ENCODE peak calls at places on chromosomes 2 and 18, in eight cellular contexts. E is iris pigment epithelial cell, N is MV-4-11, B is HL-60, L is RPMI7951, T is A172, D is NCI-H2171, X is hypothalamus. R is an unnamed sample.

GRCh38 chr2:25132693-25133092 is 35.7 kb downstream of the POMC start:
- DNase-seq in E (no peak), N (no peak), B (no peak), L (no peak), T (no peak), D (no peak), X (no peak), R (no peak)

GRCh38 chr2:97911922-97912575 is 83.7 kb downstream of the TMEM131 start:
- DNase-seq in E (peak), N (no peak), B (no peak), L (no peak), T (no peak), D (no peak), X (no peak), R (peak)

GRCh38 chr2:130869441-130870160 is 32.9 kb downstream of the ARHGEF4 start:
- DNase-seq in E (no peak), N (no peak), B (no peak), L (peak), T (no peak), D (no peak), X (peak), R (no peak)

GRCh38 chr2:212908031-212908430 is 243.4 kb downstream of the IKZF2 start:
- DNase-seq in E (no peak), N (no peak), B (no peak), L (no peak), T (no peak), D (no peak), X (no peak), R (no peak)

GRCh38 chr2:239800785-239801184 is 224.4 kb downstream of the NDUFA10 start:
- DNase-seq in E (no peak), N (no peak), B (no peak), L (no peak), T (no peak), D (no peak), X (no peak), R (no peak)

GRCh38 chr2:210195066-210195852 is 24.1 kb upstream of the KANSL1L start:
- DNase-seq in E (peak), N (peak), B (no peak), L (peak), T (peak), D (peak), X (no peak), R (peak)

GRCh38 chr2:2714413-2714812 is 383.3 kb upstream of the MYT1L start:
- DNase-seq in E (no peak), N (peak), B (no peak), L (peak), T (no peak), D (no peak), X (no peak), R (no peak)

GRCh38 chr2:237626813-237627451 is 455 bp upstream of the LRRFIP1 start:
- DNase-seq in E (no peak), N (no peak), B (no peak), L (no peak), T (no peak), D (no peak), X (no peak), R (no peak)

GRCh38 chr2:69755862-69756467 is 14.0 kb downstream of the ANXA4 start:
- DNase-seq in E (peak), N (peak), B (no peak), L (peak), T (peak), D (no peak), X (no peak), R (peak)

GRCh38 chr2:108998911-108999310 is 9.9 kb upstream of the EDAR start:
- DNase-seq in E (peak), N (no peak), B (no peak), L (no peak), T (no peak), D (no peak), X (no peak), R (no peak)

GRCh38 chr2:181324912-181325311 is 132.3 kb upstream of the ITGA4 start:
- DNase-seq in E (no peak), N (no peak), B (no peak), L (no peak), T (no peak), D (no peak), X (no peak), R (no peak)

GRCh38 chr18:70329076-70329475 is 40.2 kb downstream of the SOCS6 start:
- DNase-seq in E (no peak), N (peak), B (no peak), L (no peak), T (no peak), D (no peak), X (no peak), R (no peak)

GRCh38 chr2:132670961-132671781 is 1.2 kb upstream of the LYPD1 start:
- DNase-seq in E (peak), N (no peak), B (no peak), L (peak), T (peak), D (no peak), X (no peak), R (peak)

GRCh38 chr2:12918841-12919445 is 202.2 kb downstream of the TRIB2 start:
- DNase-seq in E (peak), N (no peak), B (no peak), L (peak), T (no peak), D (no peak), X (no peak), R (peak)

GRCh38 chr2:150681120-150681796 is 193.8 kb upstream of the RND3 start:
- DNase-seq in E (peak), N (peak), B (peak), L (peak), T (peak), D (no peak), X (no peak), R (peak)

GRCh38 chr2:239751719-239752355 is 273.3 kb downstream of the NDUFA10 start:
- DNase-seq in E (no peak), N (peak), B (peak), L (no peak), T (no peak), D (no peak), X (no peak), R (peak)

GRCh38 chr2:44741507-44741906 is 200.0 kb upstream of the SIX3 start:
- DNase-seq in E (peak), N (no peak), B (no peak), L (peak), T (peak), D (no peak), X (no peak), R (peak)

GRCh38 chr18:13416848-13417247 is 198.3 kb downstream of the LDLRAD4 start:
- DNase-seq in E (no peak), N (no peak), B (no peak), L (no peak), T (no peak), D (no peak), X (no peak), R (no peak)

GRCh38 chr2:186590538-186591441 is 934 bp downstream of the ITGAV start:
- DNase-seq in E (peak), N (no peak), B (no peak), L (peak), T (peak), D (no peak), X (no peak), R (peak)

GRCh38 chr18:34723143-34723542 is 13.0 kb downstream of the DTNA start:
- DNase-seq in E (no peak), N (no peak), B (no peak), L (no peak), T (no peak), D (no peak), X (no peak), R (peak)

R was measured in M059J.